ENCODE peak calls at places on chromosomes 7 and 10, in seven cellular contexts. I, X, K, Y, M, H and G are unnamed samples.

GRCh38 chr10:82961864-82962263 is 1086.9 kb downstream of the NRG3 start:
- DNase-seq in K (no peak), X (no peak), M (no peak), I (no peak), H (no peak), Y (no peak), G (no peak)

GRCh38 chr7:80450621-80451308 is 61.1 kb downstream of the GNAT3 start:
- DNase-seq in M (peak), Y (no peak), H (no peak), X (peak), I (peak), K (peak), G (no peak)

GRCh38 chr7:43942997-43943701 is 16.9 kb downstream of the UBE2D4 start:
- DNase-seq in X (no peak), H (no peak), M (no peak), Y (no peak), K (no peak), I (peak), G (no peak)

GRCh38 chr7:1725199-1725701 is 55.2 kb downstream of the ELFN1 start:
- DNase-seq in M (no peak), I (no peak), X (no peak), K (peak), H (no peak), Y (peak), G (no peak)

GRCh38 chr7:116529250-116529649 is 4.4 kb downstream of the CAV1 start:
- DNase-seq in M (no peak), X (no peak), K (no peak), H (no peak), I (no peak), Y (no peak), G (no peak)

GRCh38 chr10:113041841-113042745 is 92.0 kb downstream of the TCF7L2 start:
- DNase-seq in K (no peak), Y (no peak), H (no peak), M (no peak), X (no peak), I (peak), G (no peak)

GRCh38 chr7:45146531-45147379 is 10.8 kb upstream of the RAMP3 start:
- DNase-seq in M (no peak), K (no peak), X (no peak), H (no peak), Y (no peak), I (no peak), G (no peak)

GRCh38 chr10:52682766-52683165 is 89.8 kb downstream of the MBL2 start:
- DNase-seq in I (peak), M (no peak), K (no peak), X (no peak), Y (no peak), H (no peak), G (no peak)

GRCh38 chr10:12644380-12645144 is 295.2 kb downstream of the CAMK1D start:
- DNase-seq in H (no peak), X (no peak), Y (no peak), M (no peak), I (no peak), K (peak), G (peak)

GRCh38 chr10:74194545-74194944 is 43.5 kb downstream of the ADK start:
- DNase-seq in K (no peak), X (no peak), I (peak), Y (no peak), H (no peak), M (no peak), G (no peak)

GRCh38 chr10:70832852-70833542 is 17.2 kb downstream of the SGPL1 start:
- DNase-seq in I (peak), Y (no peak), M (no peak), X (peak), K (peak), H (no peak), G (peak)

GRCh38 chr7:27111753-27112277 is 9.3 kb upstream of the HOXA2 start:
- DNase-seq in I (no peak), Y (no peak), M (no peak), H (no peak), K (no peak), X (no peak), G (no peak)

GRCh38 chr7:93623816-93624215 is 49.3 kb upstream of the CALCR start:
- DNase-seq in M (no peak), H (no peak), Y (no peak), X (no peak), I (no peak), K (no peak), G (no peak)

GRCh38 chr10:60182691-60183090 is 207.0 kb downstream of the ANK3 start:
- DNase-seq in H (no peak), Y (no peak), M (no peak), K (peak), X (no peak), I (peak), G (no peak)

GRCh38 chr10:93235686-93236085 is 162.0 kb downstream of the CYP26A1 start:
- DNase-seq in X (peak), Y (no peak), H (no peak), K (peak), I (no peak), M (peak), G (no peak)

GRCh38 chr7:30511973-30512662 is 7.5 kb upstream of the GGCT start:
- DNase-seq in Y (no peak), I (no peak), H (no peak), X (no peak), K (no peak), M (no peak), G (no peak)

GRCh38 chr10:32232378-32232777 is 114.6 kb downstream of the EPC1 start:
- DNase-seq in I (no peak), M (no peak), K (no peak), H (no peak), X (no peak), Y (no peak), G (no peak)

GRCh38 chr10:132735341-132735775 is 50.6 kb downstream of the NKX6-2 start:
- DNase-seq in K (no peak), X (no peak), H (no peak), I (no peak), M (no peak), Y (no peak), G (no peak)

GRCh38 chr10:119786117-119786769 is 60.4 kb downstream of the INPP5F start:
- DNase-seq in Y (peak), H (no peak), X (peak), K (peak), I (peak), M (no peak), G (no peak)

GRCh38 chr10:97042081-97042480 is 143.7 kb downstream of the SLIT1 start:
- DNase-seq in H (no peak), M (no peak), Y (no peak), K (no peak), I (no peak), X (no peak), G (no peak)

GRCh38 chr10:103241262-103242011 is 4.2 kb upstream of the RPEL1 start:
- DNase-seq in M (peak), K (peak), H (peak), Y (no peak), X (peak), I (peak), G (no peak)

GRCh38 chr7:139681463-139681755 is 96.4 kb downstream of the HIPK2 start:
- DNase-seq in K (no peak), H (no peak), I (no peak), M (no peak), Y (no peak), X (no peak), G (peak)

GRCh38 chr7:135653285-135654080 is 8.8 kb upstream of the STMP1 start:
- DNase-seq in K (peak), X (no peak), I (no peak), Y (no peak), M (no peak), H (no peak), G (no peak)

GRCh38 chr10:306654-307185 is 171.5 kb downstream of the ZMYND11 start:
- DNase-seq in M (no peak), I (no peak), H (no peak), Y (no peak), X (no peak), K (no peak), G (no peak)

GRCh38 chr10:77702166-77702565 is 64.6 kb upstream of the KCNMA1 start:
- DNase-seq in M (no peak), I (peak), H (no peak), K (peak), X (peak), Y (no peak), G (peak)

GRCh38 chr10:47028466-47028865 is 117.2 kb downstream of the PTPN20 start:
- DNase-seq in K (no peak), M (no peak), I (no peak), H (no peak), X (no peak), Y (no peak), G (no peak)

GRCh38 chr7:1670894-1671875 is 1.1 kb downstream of the ELFN1 start:
- DNase-seq in Y (no peak), M (no peak), H (no peak), K (no peak), I (no peak), X (no peak), G (no peak)

GRCh38 chr7:127447326-127447945 is 54.9 kb upstream of the ZNF800 start:
- DNase-seq in I (peak), Y (peak), H (no peak), M (peak), K (peak), X (peak), G (peak)

GRCh38 chr10:129141492-129141891 is 325.5 kb upstream of the MGMT start:
- DNase-seq in H (no peak), X (no peak), K (no peak), Y (no peak), M (no peak), I (no peak), G (no peak)

GRCh38 chr7:87204933-87205332 is 14.6 kb downstream of the TMEM243 start:
- DNase-seq in M (peak), I (no peak), K (no peak), X (no peak), Y (peak), H (no peak), G (no peak)

GRCh38 chr10:13969118-13969791 is 361.5 kb downstream of the FRMD4A start:
- DNase-seq in H (no peak), I (peak), M (no peak), Y (no peak), K (no peak), X (no peak), G (no peak)

GRCh38 chr10:60914676-60915075 is 29.3 kb downstream of the RHOBTB1 start:
- DNase-seq in Y (no peak), H (no peak), I (no peak), M (no peak), X (peak), K (peak), G (no peak)

GRCh38 chr7:41447106-41448042 is 255.5 kb downstream of the INHBA start:
- DNase-seq in K (no peak), H (no peak), Y (no peak), M (no peak), X (no peak), I (no peak), G (no peak)

GRCh38 chr7:79529896-79530235 is 76.4 kb upstream of the MAGI2 start:
- DNase-seq in Y (no peak), I (peak), M (no peak), H (no peak), K (peak), X (no peak), G (no peak)

GRCh38 chr7:123624527-123625183 is 23.0 kb downstream of the ASB15 start:
- DNase-seq in H (no peak), X (no peak), I (peak), Y (peak), K (peak), M (peak), G (peak)

GRCh38 chr10:11631890-11632587 is 20.6 kb upstream of the USP6NL start:
- DNase-seq in Y (peak), I (no peak), X (no peak), M (no peak), H (no peak), K (no peak), G (peak)

GRCh38 chr7:33845991-33846509 is 59.3 kb upstream of the BMPER start:
- DNase-seq in Y (no peak), M (no peak), X (peak), I (peak), K (no peak), H (no peak), G (no peak)

GRCh38 chr10:122493761-122494160 is 32.4 kb downstream of the HTRA1 start:
- DNase-seq in X (no peak), K (no peak), I (no peak), H (no peak), M (no peak), Y (no peak), G (no peak)

GRCh38 chr10:122494833-122495232 is 33.5 kb downstream of the HTRA1 start:
- DNase-seq in I (peak), M (peak), X (no peak), H (no peak), Y (no peak), K (peak), G (no peak)

GRCh38 chr10:122494173-122494820 is 32.9 kb downstream of the HTRA1 start:
- DNase-seq in Y (no peak), K (no peak), X (no peak), H (no peak), M (no peak), I (peak), G (no peak)

GRCh38 chr10:122497241-122497640 is 35.9 kb downstream of the HTRA1 start:
- DNase-seq in H (no peak), M (no peak), I (no peak), X (no peak), Y (no peak), K (no peak), G (no peak)

GRCh38 chr10:122495406-122496340 is 34.3 kb downstream of the HTRA1 start:
- DNase-seq in I (no peak), Y (peak), X (no peak), M (no peak), H (peak), K (peak), G (no peak)
- TF ChIP-seq CTCF in I (no peak), Y (no peak), X (no peak), M (no peak), H (no peak), K (no peak), G (no peak)

DNA sequence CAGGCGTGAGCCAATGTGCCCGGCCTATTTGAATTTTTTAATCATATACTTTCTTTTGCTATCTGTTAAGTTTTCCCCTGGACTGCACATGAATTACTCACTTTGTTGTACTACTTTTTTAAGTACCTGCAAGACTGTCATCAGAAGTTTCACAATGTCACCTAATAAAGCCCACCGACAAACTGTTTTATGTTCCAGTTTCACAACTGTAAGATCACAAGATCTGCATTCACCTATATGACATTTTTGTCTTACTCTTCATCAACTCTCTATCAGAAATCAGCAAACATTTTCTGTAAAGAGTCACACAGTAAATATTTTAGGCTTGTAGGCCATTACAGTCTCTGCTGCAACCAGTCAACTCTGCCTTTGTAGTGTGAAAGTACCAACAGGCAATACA is 88.5 kb downstream of the ZNF33B start:
- DNase-seq in X (no peak), I (no peak), K (no peak), Y (no peak), H (no peak), M (no peak), G (no peak)
- H3K4me3 ChIP-seq in X (no peak), I (peak), K (no peak), Y (no peak), H (no peak), M (no peak), G (no peak)

DNA sequence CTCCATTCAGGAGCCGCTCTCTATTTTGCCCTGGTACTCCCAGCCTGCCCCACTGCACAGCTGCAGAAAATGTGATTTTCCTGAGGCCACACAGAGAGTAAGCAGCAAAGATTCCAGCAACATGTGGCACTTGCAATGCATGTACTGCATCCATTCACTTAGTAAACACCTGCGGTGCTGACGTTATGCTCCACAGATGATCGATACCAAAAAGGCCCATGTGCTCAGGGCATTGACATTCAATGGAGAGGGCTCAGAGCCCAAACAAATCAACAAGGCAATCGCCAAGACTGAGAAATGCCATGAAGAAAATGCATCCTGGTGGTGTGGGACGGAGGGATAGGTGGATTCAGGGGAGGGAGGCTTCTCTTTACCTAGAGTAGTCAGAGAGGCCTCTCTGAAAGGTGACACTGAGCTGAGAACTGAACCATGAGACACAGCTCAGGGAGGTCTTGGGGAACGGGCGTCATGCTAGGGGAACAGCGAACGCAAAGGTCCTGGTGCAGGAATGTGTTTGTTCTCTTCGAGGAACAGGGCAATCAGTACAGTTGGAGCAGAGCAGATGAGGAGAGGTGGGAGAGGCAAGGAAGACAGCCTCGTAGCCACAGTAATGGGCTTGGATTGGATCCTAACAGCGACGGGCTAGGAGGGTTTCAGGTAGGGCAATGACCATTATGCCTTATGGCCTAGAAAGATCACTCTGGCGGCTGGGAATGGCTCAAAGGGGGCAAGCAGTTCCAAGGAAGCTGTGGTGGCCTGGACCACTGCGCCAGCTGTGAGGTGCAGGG is 35.2 kb upstream of the DUSP5 start:
- DNase-seq in H (no peak), Y (no peak), K (no peak), X (no peak), M (no peak), I (no peak), G (no peak)
- TF ChIP-seq CTCF in H (no peak), Y (no peak), K (no peak), X (no peak), M (no peak), I (no peak), G (no peak)

DNA sequence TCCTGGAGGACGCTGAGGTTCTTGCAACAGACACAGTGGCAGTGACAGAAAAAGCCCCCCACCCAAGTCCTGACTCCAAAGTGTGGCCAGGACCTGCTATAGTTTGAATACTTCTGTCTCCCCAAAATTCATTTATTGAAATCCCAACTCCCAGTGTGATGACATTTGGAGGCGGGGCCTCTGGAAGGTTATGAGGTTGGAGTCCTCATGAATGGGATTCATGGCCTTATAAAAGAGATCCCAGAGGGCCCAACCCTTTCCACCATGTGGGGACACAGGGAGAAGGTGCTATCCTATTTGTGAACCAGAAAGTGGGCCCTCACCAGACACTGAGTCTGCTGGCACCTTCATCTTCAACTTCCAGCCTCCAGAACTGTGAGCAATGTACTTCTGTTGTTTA is 18.3 kb downstream of the ANXA11 start:
- DNase-seq in X (no peak), H (no peak), Y (no peak), I (no peak), M (no peak), K (no peak), G (no peak)
- H3K4me3 ChIP-seq in X (no peak), H (no peak), Y (no peak), I (no peak), M (no peak), K (no peak), G (no peak)

GRCh38 chr10:24518981-24519597 is 204.6 kb downstream of the ARHGAP21 start:
- DNase-seq in K (peak), X (peak), I (peak), Y (peak), M (peak), H (peak), G (peak)
- TF ChIP-seq CTCF in K (peak), X (peak), I (peak), Y (peak), M (peak), H (peak), G (peak)

GRCh38 chr7:78435355-78435754 is 636.8 kb downstream of the PHTF2 start:
- DNase-seq in K (no peak), I (no peak), H (no peak), M (no peak), Y (no peak), X (no peak), G (no peak)
- H3K4me3 ChIP-seq in K (no peak), I (no peak), H (no peak), M (no peak), Y (no peak), X (no peak), G (no peak)